ENCODE peak calls at places on chromosomes 2 and 18, in four cellular contexts. D is MM.1S, B is right cardiac atrium, X is cardiac muscle cell. A is an unnamed sample. For H3K27me3, the result is how much of the 10 kb centered on the place peaks cover.

GRCh38 chr18:57813245-57813644 is 10.1 kb upstream of the ATP8B1 start:
- DNase-seq in D (no peak), B (no peak), X (peak), A (no peak)

GRCh38 chr2:12046641-12047040 is 300.2 kb downstream of the LPIN1 start:
- DNase-seq in D (no peak), B (no peak), X (peak), A (no peak)

GRCh38 chr2:68620762-68621161 is 22.6 kb upstream of the PROKR1 start:
- DNase-seq in D (no peak), B (no peak), X (no peak), A (no peak)

GRCh38 chr2:157279331-157279730 is 21.8 kb downstream of the GALNT5 start:
- DNase-seq in D (no peak), B (no peak), X (no peak), A (no peak)

GRCh38 chr2:9256570-9257043 is 50.0 kb downstream of the ASAP2 start:
- DNase-seq in D (no peak), B (no peak), X (no peak), A (no peak)

GRCh38 chr2:239369631-239370161 is 31.1 kb downstream of the HDAC4 start:
- DNase-seq in D (no peak), B (no peak), X (no peak), A (peak)

GRCh38 chr2:217248312-217248935 is 388.6 kb upstream of the TNP1 start:
- DNase-seq in D (no peak), B (peak), X (peak), A (no peak)

GRCh38 chr2:49861821-49862220 is 707.5 kb upstream of the FSHR start:
- DNase-seq in D (no peak), B (no peak), X (no peak), A (no peak)

GRCh38 chr18:10850828-10851227 is 298.5 kb downstream of the PIEZO2 start:
- DNase-seq in D (no peak), B (no peak), X (peak), A (no peak)

GRCh38 chr18:22141211-22141610 is 28.2 kb upstream of the GATA6 start:
- DNase-seq in D (no peak), B (no peak), X (no peak), A (no peak)

GRCh38 chr2:234257859-234258561 is 207.5 kb downstream of the SPP2 start:
- DNase-seq in D (no peak), B (peak), X (peak), A (no peak)

GRCh38 chr2:233708942-233709341 is 3.8 kb upstream of the UGT1A5 start:
- DNase-seq in D (no peak), B (no peak), X (no peak), A (no peak)

GRCh38 chr2:136319227-136319626 is 201.3 kb upstream of the CXCR4 start:
- DNase-seq in D (no peak), B (no peak), X (no peak), A (no peak)

GRCh38 chr2:171405546-171405945 is 28.2 kb downstream of the METTL8 start:
- DNase-seq in D (peak), B (no peak), X (no peak), A (no peak)

GRCh38 chr18:3966985-3967856 is 487.9 kb downstream of the DLGAP1 start:
- DNase-seq in D (no peak), B (no peak), X (peak), A (no peak)

GRCh38 chr2:159549234-159549633 is 67.1 kb downstream of the BAZ2B start:
- DNase-seq in D (no peak), B (no peak), X (peak), A (no peak)

GRCh38 chr18:62522178-62522509 is 681 bp upstream of the ZCCHC2 start:
- DNase-seq in D (peak), B (no peak), X (no peak), A (no peak)

GRCh38 chr18:24837065-24837464 is 376.6 kb downstream of the HRH4 start:
- DNase-seq in D (no peak), B (no peak), X (peak), A (no peak)

GRCh38 chr18:52150050-52150449 is 189.9 kb upstream of the DCC start:
- DNase-seq in D (no peak), B (no peak), X (no peak), A (no peak)

GRCh38 chr2:101474752-101475384 is at the start of gene RFX8:
- DNase-seq in D (no peak), B (no peak), X (peak), A (no peak)

DNA sequence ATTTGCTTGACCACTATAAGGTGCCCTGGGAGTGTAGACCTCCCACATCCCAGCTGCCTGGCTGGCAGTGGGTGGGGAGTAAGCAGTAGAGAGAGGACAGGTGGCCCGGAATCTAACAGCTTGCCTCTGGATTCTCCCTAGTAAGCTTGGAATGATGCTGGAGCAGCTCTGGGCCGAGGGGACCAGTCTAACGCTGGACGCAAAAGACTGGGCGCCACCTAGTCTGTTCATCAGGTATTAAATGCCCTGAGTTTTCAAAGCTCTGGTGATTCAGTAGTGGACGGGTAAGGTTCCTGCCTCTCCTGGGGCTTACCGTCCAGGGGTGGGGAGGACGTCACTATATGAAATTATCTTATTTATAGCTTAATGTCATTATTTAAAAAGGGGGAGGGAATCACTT is 648 bp upstream of the LYPD6B start:
- DNase-seq in D (no peak), B (no peak), X (no peak), A (no peak)
- H3K27me3 ChIP-seq in D (under half), B (under half), X (under half), A (under half)

GRCh38 chr2:60516826-60517225 is 36.6 kb downstream of the BCL11A start:
- DNase-seq in D (no peak), B (no peak), X (no peak), A (no peak)
- H3K4me3 ChIP-seq in D (no peak), B (no peak), X (no peak), A (no peak)

GRCh38 chr2:96325884-96326255 is 753 bp downstream of the ITPRIPL1 start:
- DNase-seq in D (peak), B (no peak), X (no peak), A (peak)
- H3K27me3 ChIP-seq in D (under half), B (under half), X (half or more), A (under half)

GRCh38 chr2:175844169-175844568 is 157.9 kb downstream of the LNPK start:
- DNase-seq in D (no peak), B (no peak), X (peak), A (no peak)
- H3K4me3 ChIP-seq in D (no peak), B (no peak), X (no peak), A (no peak)

GRCh38 chr18:49623571-49623970 is 61.7 kb downstream of the LIPG start:
- DNase-seq in D (no peak), B (no peak), X (no peak), A (no peak)

GRCh38 chr18:49619792-49620191 is 57.9 kb downstream of the LIPG start:
- DNase-seq in D (no peak), B (no peak), X (no peak), A (no peak)

GRCh38 chr18:49621851-49622351 is 60.0 kb downstream of the LIPG start:
- DNase-seq in D (no peak), B (no peak), X (no peak), A (no peak)

GRCh38 chr18:49618741-49619392 is 57.0 kb downstream of the LIPG start:
- DNase-seq in D (no peak), B (no peak), X (peak), A (no peak)

GRCh38 chr18:49621301-49621700 is 59.4 kb downstream of the LIPG start:
- DNase-seq in D (no peak), B (no peak), X (no peak), A (no peak)
- H3K27me3 ChIP-seq in D (under half), B (under half), X (under half), A (under half)

GRCh38 chr2:128807317-128807716 is 488.6 kb upstream of the HS6ST1 start:
- DNase-seq in D (no peak), B (no peak), X (no peak), A (no peak)
- H3K4me3 ChIP-seq in D (no peak), B (no peak), X (no peak), A (no peak)

GRCh38 chr2:19362652-19363473 is 4.4 kb upstream of the OSR1 start:
- DNase-seq in D (peak), B (peak), X (peak), A (peak)
- H3K27me3 ChIP-seq in D (under half), B (under half), X (half or more), A (under half)

DNA sequence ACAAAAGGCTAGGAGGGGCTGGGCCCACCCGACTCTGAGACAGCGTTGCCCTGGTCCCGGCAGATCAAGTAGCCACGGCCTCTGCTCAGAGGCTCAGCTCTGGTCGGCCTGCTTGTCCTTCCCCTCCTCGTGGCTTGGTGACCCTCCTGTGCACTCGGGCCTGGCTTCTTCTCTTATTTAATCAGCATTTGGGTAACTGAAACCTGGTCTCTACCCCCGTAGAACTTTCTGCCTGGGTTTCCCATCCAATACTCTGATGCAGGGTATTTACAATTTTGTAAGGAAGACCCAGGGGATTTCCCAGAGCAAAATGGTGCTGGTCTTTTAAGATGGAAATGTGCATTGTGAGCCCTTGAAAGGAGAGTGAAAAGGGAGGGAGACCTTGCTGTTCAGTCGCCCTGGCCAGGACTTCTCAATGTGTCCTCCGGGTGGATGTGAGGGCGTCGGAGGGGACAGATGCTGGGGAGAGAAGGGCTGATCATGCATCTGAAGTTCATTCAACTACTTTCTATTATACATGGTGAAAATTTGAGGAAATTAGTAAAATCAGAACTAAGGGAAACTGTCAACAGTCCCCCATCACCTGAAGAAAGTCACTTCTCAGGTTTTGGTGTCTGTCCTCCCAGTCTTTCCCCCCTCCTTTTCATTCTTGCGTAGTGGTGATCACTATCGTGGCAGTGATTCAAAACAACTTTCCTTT is 17.6 kb upstream of the ACKR3 start:
- DNase-seq in D (no peak), B (no peak), X (no peak), A (peak)
- H3K4me3 ChIP-seq in D (no peak), B (no peak), X (no peak), A (no peak)